ENCODE peak calls at places on chromosome 18, in six cellular contexts. C, E, T, S, F and J are unnamed samples.

GRCh38 chr18:10864722-10865121 is 284.6 kb downstream of the PIEZO2 start:
- DNase-seq in C (no peak), S (no peak), T (no peak), E (no peak), F (no peak), J (no peak)

GRCh38 chr18:46350598-46351172 is 246.5 kb downstream of the HAUS1 start:
- DNase-seq in S (no peak), E (no peak), T (no peak), F (no peak), C (no peak), J (no peak)

GRCh38 chr18:22841840-22842239 is 91.3 kb upstream of the RBBP8 start:
- DNase-seq in S (no peak), F (no peak), C (no peak), T (no peak), E (no peak), J (no peak)

GRCh38 chr18:23250893-23251656 is 115.8 kb downstream of the CABLES1 start:
- DNase-seq in S (no peak), C (no peak), E (no peak), F (peak), T (peak), J (no peak)

GRCh38 chr18:75351409-75351808 is 76.1 kb downstream of the SMIM21 start:
- DNase-seq in E (no peak), C (no peak), F (no peak), T (no peak), S (no peak), J (no peak)

GRCh38 chr18:78627546-78628315 is 351.9 kb upstream of the SALL3 start:
- DNase-seq in E (no peak), F (no peak), S (no peak), C (no peak), T (no peak), J (no peak)

GRCh38 chr18:48238636-48239035 is 170.5 kb downstream of the ZBTB7C start:
- DNase-seq in S (no peak), E (no peak), T (no peak), C (no peak), F (no peak), J (no peak)

GRCh38 chr18:24397131-24397693 is 412 bp downstream of the OSBPL1A start:
- DNase-seq in S (peak), E (peak), T (peak), F (peak), C (no peak), J (peak)

GRCh38 chr18:77220726-77221125 is 28.9 kb upstream of the GALR1 start:
- DNase-seq in C (no peak), E (no peak), S (no peak), T (no peak), F (no peak), J (no peak)

GRCh38 chr18:45801396-45802004 is 24.0 kb upstream of the SIGLEC15 start:
- DNase-seq in E (no peak), C (no peak), F (no peak), T (no peak), S (no peak), J (no peak)

GRCh38 chr18:75422341-75422910 is 5.1 kb downstream of the SMIM21 start:
- DNase-seq in C (no peak), S (no peak), F (no peak), E (no peak), T (no peak), J (no peak)

GRCh38 chr18:55982992-55983391 is 395.0 kb upstream of the TCF4 start:
- DNase-seq in C (peak), E (no peak), F (no peak), S (no peak), T (no peak), J (no peak)

GRCh38 chr18:30457156-30457555 is 585.4 kb downstream of the DSC3 start:
- DNase-seq in E (peak), F (no peak), T (no peak), C (peak), S (no peak), J (no peak)

GRCh38 chr18:35383136-35383535 is 6.0 kb upstream of the ZNF396 start:
- DNase-seq in F (no peak), C (no peak), E (no peak), S (no peak), T (no peak), J (no peak)

GRCh38 chr18:57648414-57648813 is 26.8 kb upstream of the NARS1 start:
- DNase-seq in T (no peak), E (no peak), S (no peak), C (no peak), F (no peak), J (no peak)

GRCh38 chr18:24987271-24987932 is 364.6 kb downstream of the ZNF521 start:
- DNase-seq in C (no peak), S (no peak), F (peak), T (no peak), E (no peak), J (no peak)

GRCh38 chr18:35029770-35030169 is 11.4 kb upstream of the MAPRE2 start:
- DNase-seq in E (no peak), T (no peak), C (no peak), S (no peak), F (no peak), J (no peak)

GRCh38 chr18:73245345-73245744 is 377.6 kb upstream of the NETO1 start:
- DNase-seq in T (no peak), F (no peak), E (no peak), C (no peak), S (no peak), J (no peak)

GRCh38 chr18:48679236-48679635 is 140.4 kb downstream of the CTIF start:
- DNase-seq in S (no peak), C (no peak), F (no peak), E (no peak), T (no peak), J (no peak)

GRCh38 chr18:48931680-48932461 is 18.9 kb downstream of the SMAD7 start:
- DNase-seq in T (no peak), S (no peak), C (peak), F (no peak), E (no peak), J (no peak)

GRCh38 chr18:26487437-26487836 is 60.9 kb downstream of the KCTD1 start:
- DNase-seq in E (no peak), T (no peak), F (no peak), S (peak), C (no peak), J (no peak)

GRCh38 chr18:22691988-22692710 is 241.0 kb upstream of the RBBP8 start:
- DNase-seq in T (no peak), S (no peak), F (peak), E (no peak), C (no peak), J (no peak)

GRCh38 chr18:22813648-22814328 is 119.3 kb upstream of the RBBP8 start:
- DNase-seq in E (no peak), T (no peak), S (peak), C (peak), F (no peak), J (no peak)

GRCh38 chr18:61574665-61575064 is 241.4 kb downstream of the CDH20 start:
- DNase-seq in F (no peak), T (no peak), E (no peak), C (no peak), S (no peak), J (no peak)

GRCh38 chr18:72456802-72457201 is 87.3 kb downstream of the CBLN2 start:
- DNase-seq in F (no peak), T (no peak), C (no peak), S (no peak), E (no peak), J (no peak)

GRCh38 chr18:35282353-35282752 is 7.7 kb downstream of the ZSCAN30 start:
- DNase-seq in C (no peak), F (no peak), E (no peak), S (no peak), T (no peak), J (peak)

GRCh38 chr18:68995675-68996074 is 197.8 kb downstream of the CCDC102B start:
- DNase-seq in F (no peak), E (no peak), C (no peak), T (no peak), S (no peak), J (no peak)

GRCh38 chr18:3447035-3447894 is 2.7 kb upstream of the TGIF1 start:
- DNase-seq in S (no peak), C (peak), T (no peak), F (peak), E (no peak), J (no peak)

GRCh38 chr18:75005622-75006021 is 203.3 kb downstream of the PTGR3 start:
- DNase-seq in S (no peak), T (no peak), F (no peak), C (no peak), E (no peak), J (no peak)

GRCh38 chr18:5546660-5547059 is 2.9 kb upstream of the EPB41L3 start:
- DNase-seq in S (no peak), F (no peak), E (no peak), T (no peak), C (peak), J (no peak)

GRCh38 chr18:3771121-3771971 is 321.4 kb downstream of the TGIF1 start:
- DNase-seq in C (peak), F (peak), S (peak), E (peak), T (peak), J (peak)

GRCh38 chr18:61824733-61825363 is 68.0 kb downstream of the RNF152 start:
- DNase-seq in E (no peak), C (no peak), S (no peak), T (no peak), F (no peak), J (no peak)

GRCh38 chr18:63198868-63199742 is 120.5 kb downstream of the BCL2 start:
- DNase-seq in S (no peak), C (no peak), T (no peak), F (no peak), E (no peak), J (no peak)
- TF ChIP-seq POLR2A in S (no peak), C (no peak), T (no peak), F (no peak), E (no peak), J (no peak)

DNA sequence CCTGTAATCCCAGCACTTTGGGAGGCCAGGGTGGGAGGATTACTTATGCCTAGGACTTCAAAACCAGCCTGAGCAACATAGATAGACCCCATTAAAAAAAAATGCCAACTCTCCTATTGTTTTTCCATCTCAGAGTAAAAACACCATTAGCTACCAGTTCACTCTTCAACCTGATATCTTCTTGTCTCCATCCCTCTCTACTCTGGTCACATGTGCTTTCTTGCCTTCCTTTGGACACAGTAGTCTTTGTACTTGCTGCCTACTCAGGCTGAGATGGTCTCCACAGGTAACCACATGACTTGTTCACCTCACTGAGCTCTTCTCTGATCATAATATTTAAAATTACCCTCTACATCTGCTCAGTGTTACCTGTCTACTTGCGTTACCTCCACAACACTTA is 5.0 kb downstream of the MALT1 start:
- DNase-seq in E (no peak), S (no peak), T (no peak), F (no peak), C (no peak), J (no peak)
- TF ChIP-seq POLR2A in E (no peak), S (no peak), T (no peak), F (no peak), C (no peak), J (no peak)

GRCh38 chr18:12657849-12658829 is at the start of gene SPIRE1:
- DNase-seq in F (peak), S (peak), C (peak), E (no peak), T (no peak), J (peak)
- TF ChIP-seq POLR2A in F (peak), S (peak), C (no peak), E (peak), T (no peak), J (peak)

DNA sequence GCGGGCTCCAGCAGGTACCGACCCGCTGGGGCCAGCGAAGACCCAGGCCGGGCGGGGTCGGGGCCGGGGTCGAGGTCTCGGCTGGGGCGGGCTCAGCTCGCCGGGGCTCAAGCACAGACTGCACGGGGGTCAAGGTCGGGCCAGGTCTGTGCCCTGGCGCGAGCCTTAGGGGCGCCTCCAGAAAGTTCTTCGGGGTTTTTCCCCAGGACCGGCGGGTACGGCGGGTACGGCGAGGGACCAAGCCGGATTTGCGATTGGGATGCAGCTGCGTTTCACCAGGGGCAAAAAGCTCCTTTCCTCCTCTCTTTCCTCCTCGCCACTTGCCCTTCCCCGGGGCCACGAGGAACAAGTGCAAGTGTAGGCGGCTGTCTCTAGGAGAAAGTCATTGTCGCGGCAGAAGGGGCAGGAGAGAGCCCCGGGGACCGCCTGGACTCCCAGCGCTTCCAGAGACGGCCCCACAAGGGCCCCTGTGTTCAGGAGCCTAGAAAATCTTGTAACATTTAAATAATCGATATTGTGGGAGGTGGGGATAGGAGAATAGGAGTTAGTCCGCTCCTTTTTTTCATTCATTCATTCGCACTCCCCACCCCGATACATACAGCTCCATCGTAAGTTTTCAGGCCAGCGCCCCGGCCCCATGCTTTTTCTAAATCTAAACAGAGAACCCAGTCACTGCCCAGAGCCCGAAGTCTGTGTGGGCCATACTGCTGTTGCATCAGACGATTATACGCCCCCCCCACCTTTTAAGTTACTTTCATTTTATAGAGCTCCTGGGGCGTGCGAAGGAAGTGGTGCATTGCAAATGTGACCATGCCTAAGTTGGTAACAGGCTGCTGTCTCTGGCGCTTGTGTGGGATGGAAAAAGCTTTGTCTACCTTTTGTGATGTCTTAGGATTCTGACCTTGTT is 679 bp downstream of the PMAIP1 start:
- DNase-seq in E (no peak), T (no peak), S (no peak), C (peak), F (peak), J (no peak)
- TF ChIP-seq POLR2A in E (no peak), T (no peak), S (no peak), C (no peak), F (no peak), J (no peak)

DNA sequence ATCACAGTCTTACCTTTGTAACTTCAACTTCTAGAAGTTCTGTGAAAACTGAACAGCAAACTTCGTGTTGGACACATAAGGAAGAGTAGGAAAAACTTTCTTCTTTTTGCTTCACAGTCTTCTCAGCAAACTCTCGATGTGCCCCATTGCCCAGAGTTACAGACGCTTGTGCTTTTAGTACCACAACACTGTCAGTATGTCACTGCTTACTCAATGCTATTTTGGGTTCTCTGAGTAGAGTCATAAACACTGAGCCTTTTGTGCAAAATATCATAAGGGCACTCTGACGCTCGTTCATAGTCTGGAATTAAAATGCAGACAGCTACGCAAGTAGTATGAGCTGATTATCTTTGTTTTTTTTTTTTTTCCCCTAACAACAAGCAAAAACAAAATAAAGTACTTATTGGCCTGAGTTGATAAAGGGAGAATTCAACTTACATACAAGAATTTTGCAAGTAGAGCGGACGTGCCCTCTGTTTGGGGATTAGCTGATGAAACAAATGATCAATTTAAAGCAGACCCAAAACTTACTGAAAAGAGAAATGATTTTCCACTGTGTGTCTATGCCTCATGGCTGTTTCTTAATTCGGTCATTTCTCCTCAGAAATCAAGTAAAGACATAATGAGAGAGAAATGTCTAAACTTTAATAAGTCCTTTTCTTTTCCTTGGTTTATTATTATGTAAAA is at the start of gene CDH19:
- DNase-seq in T (no peak), F (no peak), E (no peak), C (no peak), S (no peak), J (no peak)
- TF ChIP-seq POLR2A in T (no peak), F (no peak), E (no peak), C (no peak), S (no peak), J (no peak)

GRCh38 chr18:79680100-79680879 is 687 bp downstream of the CTDP1 start:
- DNase-seq in T (no peak), F (no peak), S (peak), C (peak), E (no peak), J (peak)

GRCh38 chr18:79677221-79677620 is 2.4 kb upstream of the CTDP1 start:
- DNase-seq in E (no peak), S (no peak), F (no peak), T (no peak), C (peak), J (no peak)

GRCh38 chr18:79677840-79678239 is 1.8 kb upstream of the CTDP1 start:
- DNase-seq in C (peak), F (no peak), E (no peak), T (no peak), S (no peak), J (no peak)

GRCh38 chr18:79679552-79680099 is at the start of gene CTDP1:
- DNase-seq in S (peak), F (peak), T (peak), E (peak), C (peak), J (peak)

GRCh38 chr18:79678665-79679551 is 695 bp upstream of the CTDP1 start:
- DNase-seq in F (peak), C (peak), E (peak), T (peak), S (peak), J (peak)
- TF ChIP-seq POLR2A in F (peak), C (peak), E (peak), T (peak), S (peak), J (peak)

GRCh38 chr18:59139291-59139614 is 431 bp upstream of the SEC11C start:
- DNase-seq in T (peak), C (peak), S (peak), F (peak), E (peak), J (peak)
- TF ChIP-seq POLR2A in T (no peak), C (no peak), S (no peak), F (no peak), E (no peak), J (no peak)